ENCODE peak calls at places on chromosome 12, in seven cellular contexts. X is IMR-90, P is H1, Q is HepG2, J is HCT116, N is K562, K is GM12878. A is an unnamed sample.

GRCh38 chr12:110271015-110271414 is 10.0 kb upstream of the ATP2A2 start:
- DNase-seq in P (no peak), J (no peak), K (no peak), Q (no peak), N (no peak), X (no peak), A (no peak)

GRCh38 chr12:77761286-77761685 is 69.4 kb upstream of the NAV3 start:
- DNase-seq in K (no peak), Q (no peak), N (no peak), J (no peak), P (no peak), X (no peak), A (no peak)

GRCh38 chr12:131363416-131363815 is 347.5 kb upstream of the SFSWAP start:
- DNase-seq in N (no peak), P (no peak), K (no peak), Q (no peak), X (no peak), J (no peak), A (no peak)

GRCh38 chr12:57632369-57632897 is 568 bp downstream of the B4GALNT1 start:
- DNase-seq in K (no peak), X (no peak), P (peak; percentile 85), N (peak; percentile 76), J (no peak), Q (no peak), A (no peak)

GRCh38 chr12:62933220-62933870 is 1.6 kb downstream of the PPM1H start:
- DNase-seq in Q (peak; percentile 52), N (peak; percentile 50), X (no peak), K (no peak), P (peak; percentile 77), J (no peak), A (peak; percentile 24)

GRCh38 chr12:2332947-2333346 is 280.2 kb downstream of the CACNA1C start:
- DNase-seq in X (peak; percentile 61), N (no peak), Q (no peak), P (no peak), J (peak; percentile 34), K (no peak), A (no peak)

GRCh38 chr12:94173660-94174265 is 25.4 kb downstream of the PLXNC1 start:
- DNase-seq in P (no peak), N (no peak), K (no peak), J (no peak), X (no peak), Q (no peak), A (no peak)

GRCh38 chr12:4540633-4541032 is 1.9 kb downstream of the RAD51AP1 start:
- DNase-seq in P (no peak), N (no peak), K (no peak), Q (no peak), J (no peak), X (no peak), A (no peak)

GRCh38 chr12:128627659-128628058 is 196.1 kb downstream of the SLC15A4 start:
- DNase-seq in P (no peak), J (no peak), K (no peak), X (no peak), Q (no peak), N (no peak), A (no peak)

GRCh38 chr12:11981174-11981733 is 89.5 kb upstream of the BCL2L14 start:
- DNase-seq in P (no peak), X (no peak), Q (no peak), J (no peak), N (no peak), K (peak; percentile 98), A (no peak)

GRCh38 chr12:68094645-68095395 is 64.7 kb downstream of the IFNG start:
- DNase-seq in K (no peak), N (no peak), P (no peak), J (no peak), Q (no peak), X (no peak), A (no peak)

GRCh38 chr12:52660934-52661333 is 8.9 kb upstream of the KRT2 start:
- DNase-seq in X (no peak), N (no peak), K (no peak), P (no peak), J (no peak), Q (no peak), A (no peak)

GRCh38 chr12:15627995-15628945 is 160.9 kb downstream of the EPS8 start:
- DNase-seq in N (no peak), K (no peak), X (peak; percentile 44), P (no peak), J (no peak), Q (peak; percentile 9), A (peak; percentile 66)

GRCh38 chr12:104578453-104578852 is 121.7 kb downstream of the CHST11 start:
- DNase-seq in Q (no peak), N (no peak), X (peak; percentile 84), J (no peak), P (no peak), K (no peak), A (no peak)

GRCh38 chr12:116262741-116263140 is 14.8 kb downstream of the MED13L start:
- DNase-seq in N (no peak), K (no peak), Q (no peak), X (no peak), J (no peak), P (no peak), A (no peak)

GRCh38 chr12:117334855-117335587 is 26.4 kb downstream of the NOS1 start:
- DNase-seq in J (no peak), Q (no peak), P (no peak), X (no peak), K (no peak), N (no peak), A (no peak)

GRCh38 chr12:114306646-114307045 is 99.3 kb downstream of the TBX5 start:
- DNase-seq in J (no peak), K (no peak), P (no peak), X (peak; percentile 71), N (no peak), Q (no peak), A (no peak)

GRCh38 chr12:69840727-69841126 is 15.7 kb downstream of the MYRFL start:
- DNase-seq in J (no peak), P (no peak), Q (no peak), N (no peak), K (no peak), X (no peak), A (peak; percentile 38)

GRCh38 chr12:131683266-131684014 is 27.4 kb upstream of the SFSWAP start:
- DNase-seq in P (no peak), Q (no peak), K (no peak), X (no peak), J (no peak), N (no peak), A (no peak)

GRCh38 chr12:68113644-68114043 is 45.9 kb downstream of the IFNG start:
- DNase-seq in N (no peak), Q (no peak), J (peak; percentile 22), K (no peak), X (no peak), P (peak; percentile 77), A (no peak)

GRCh38 chr12:13211859-13212664 is 15.5 kb downstream of the EMP1 start:
- DNase-seq in N (peak; percentile 41), K (no peak), P (peak; percentile 73), X (peak; percentile 71), J (peak; percentile 53), Q (peak; percentile 47), A (peak; percentile 70)

GRCh38 chr12:53516758-53517455 is 9.6 kb upstream of the NPFF start:
- DNase-seq in Q (no peak), K (no peak), J (no peak), X (no peak), N (no peak), P (no peak), A (no peak)

GRCh38 chr12:121712462-121713256 is at the start of gene TMEM120B:
- DNase-seq in X (peak; percentile 71), Q (peak; percentile 37), N (peak; percentile 96), P (peak; percentile 88), K (no peak), J (no peak), A (peak; percentile 76)
- TF ChIP-seq POLR2A in X (peak; percentile 82), Q (peak; percentile 88), N (peak; percentile 90), P (peak; percentile 52), K (peak; percentile 88), J (peak; percentile 74), A (peak; percentile 94)

DNA sequence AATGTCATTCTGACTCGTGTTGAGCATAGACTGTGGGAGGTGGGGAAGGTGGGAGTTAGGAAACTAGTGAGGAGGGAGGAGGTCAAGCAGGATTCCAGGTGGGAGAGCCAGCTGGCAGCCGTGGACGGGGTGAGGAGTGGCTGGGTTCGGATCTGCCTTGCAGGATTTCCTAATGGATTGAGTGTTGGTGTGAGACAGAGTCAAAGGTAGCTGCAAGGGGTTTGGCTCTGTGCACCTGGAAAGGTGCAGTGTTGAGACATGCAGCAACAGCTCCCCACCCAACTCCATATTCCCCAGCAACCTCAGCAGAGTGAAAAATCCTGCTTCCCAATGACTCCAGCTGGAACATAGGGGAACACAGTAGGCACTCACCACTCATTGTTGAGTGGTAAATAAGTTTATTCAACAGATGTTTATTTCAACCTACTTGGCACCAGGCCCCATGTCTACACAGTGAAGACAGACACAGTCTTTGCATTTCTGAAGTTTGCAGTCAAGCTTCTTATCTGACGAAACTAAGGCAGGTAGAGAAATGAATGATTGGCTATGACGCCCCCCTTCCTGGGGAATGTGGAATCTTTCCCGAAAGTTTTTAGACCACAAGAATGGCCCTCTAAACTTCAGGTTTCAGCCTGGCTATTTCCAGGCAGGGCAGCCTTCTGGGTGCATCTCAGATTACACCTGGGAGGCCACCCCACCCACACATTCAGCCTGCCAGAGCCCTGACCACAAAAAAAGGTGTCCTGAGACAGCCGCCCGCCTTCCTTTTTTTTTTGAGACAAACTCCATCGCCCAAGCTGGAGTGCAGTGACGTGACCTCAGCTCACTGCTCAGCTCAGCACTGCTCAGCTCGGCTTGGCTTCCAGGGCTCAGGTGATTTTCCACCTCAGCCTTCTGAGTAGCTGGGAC is 37.9 kb upstream of the PLEKHG6 start:
- DNase-seq in X (no peak), N (peak; percentile 32), Q (no peak), P (no peak), J (peak; percentile 88), K (no peak), A (no peak)
- H3K9ac ChIP-seq in X (no peak overlapping the region), N (peak overlapping the region; percentile 36), Q (no peak overlapping the region), P (peak overlapping the region; percentile 8), J (peak overlapping the region; percentile 38), K (no peak overlapping the region), A (no peak overlapping the region)

GRCh38 chr12:45518516-45519235 is 210.8 kb upstream of the ARID2 start:
- DNase-seq in P (no peak), N (no peak), Q (no peak), X (no peak), K (no peak), J (no peak), A (no peak)
- TF ChIP-seq POLR2A in P (no peak), N (no peak), Q (no peak), X (no peak), K (no peak), J (no peak), A (no peak)

GRCh38 chr12:47791874-47792273 is 18.8 kb downstream of the SLC48A1 start:
- DNase-seq in N (no peak), Q (no peak), K (no peak), P (no peak), X (no peak), J (no peak), A (no peak)

GRCh38 chr12:47793015-47793681 is 20.1 kb downstream of the SLC48A1 start:
- DNase-seq in J (no peak), P (no peak), X (no peak), N (no peak), Q (no peak), K (no peak), A (no peak)

GRCh38 chr12:47790676-47791350 is 17.8 kb downstream of the SLC48A1 start:
- DNase-seq in Q (no peak), J (no peak), K (no peak), X (no peak), N (no peak), P (no peak), A (no peak)

GRCh38 chr12:47789712-47790489 is 16.9 kb downstream of the SLC48A1 start:
- DNase-seq in P (no peak), J (no peak), Q (no peak), X (no peak), K (no peak), N (no peak), A (no peak)

GRCh38 chr12:47791351-47791746 is 18.3 kb downstream of the SLC48A1 start:
- DNase-seq in P (no peak), N (no peak), X (no peak), J (no peak), Q (no peak), K (no peak), A (no peak)
- H3K9ac ChIP-seq in P (no peak overlapping the region), N (no peak overlapping the region), X (no peak overlapping the region), J (no peak overlapping the region), Q (no peak overlapping the region), K (no peak overlapping the region), A (no peak overlapping the region)

A was measured in endothelial cell of umbilical vein.